ENCODE peak calls at places on chromosomes 13 and 19, in ten cellular contexts. L, W, K, I, U, E, R, H, N and M are unnamed samples.

GRCh38 chr19:8663920-8664670 is 33.7 kb downstream of the NFILZ start:
- DNase-seq in L (no peak), W (no peak), K (no peak), I (no peak), U (no peak), E (no peak), R (no peak), H (no peak), N (no peak), M (no peak)

GRCh38 chr19:55355213-55355821 is 798 bp upstream of the COX6B2 start:
- DNase-seq in L (no peak), W (peak; percentile 86), K (no peak), I (no peak), U (no peak), E (no peak), R (no peak), H (no peak), N (no peak), M (no peak)

GRCh38 chr13:106500450-106500849 is 35.0 kb downstream of the EFNB2 start:
- DNase-seq in L (no peak), W (no peak), K (no peak), I (no peak), U (no peak), E (no peak), R (peak; percentile 35), H (no peak), N (no peak), M (no peak)

GRCh38 chr19:29538651-29539050 is 12.9 kb downstream of the VSTM2B start:
- DNase-seq in L (no peak), W (no peak), K (no peak), I (no peak), U (no peak), E (no peak), R (no peak), H (no peak), N (no peak), M (no peak)

GRCh38 chr19:317710-318508 is 26.7 kb downstream of the MIER2 start:
- DNase-seq in L (no peak), W (no peak), K (no peak), I (no peak), U (no peak), E (no peak), R (no peak), H (no peak), N (no peak), M (no peak)

GRCh38 chr19:57088125-57088524 is 31.7 kb upstream of the USP29 start:
- DNase-seq in L (no peak), W (no peak), K (no peak), I (no peak), U (no peak), E (no peak), R (no peak), H (no peak), N (no peak), M (no peak)

GRCh38 chr13:74305876-74306275 is 171.7 kb upstream of the KLF12 start:
- DNase-seq in L (no peak), W (no peak), K (no peak), I (no peak), U (no peak), E (no peak), R (no peak), H (no peak), N (no peak), M (no peak)

GRCh38 chr13:99314640-99315176 is 7.5 kb upstream of the GPR183 start:
- DNase-seq in L (peak; percentile 45), W (no peak), K (peak; percentile 44), I (no peak), U (no peak), E (no peak), R (peak; percentile 39), H (no peak), N (no peak), M (no peak)

GRCh38 chr19:6999938-7000732 is 21.1 kb downstream of the MBD3L2B start:
- DNase-seq in L (no peak), W (no peak), K (no peak), I (no peak), U (no peak), E (no peak), R (no peak), H (no peak), N (no peak), M (no peak)

GRCh38 chr19:7007859-7008258 is 13.4 kb downstream of the MBD3L2B start:
- DNase-seq in L (no peak), W (no peak), K (no peak), I (no peak), U (no peak), E (no peak), R (no peak), H (no peak), N (no peak), M (no peak)

GRCh38 chr19:7006305-7006704 is 14.9 kb downstream of the MBD3L2B start:
- DNase-seq in L (no peak), W (no peak), K (no peak), I (no peak), U (no peak), E (no peak), R (no peak), H (no peak), N (no peak), M (no peak)

GRCh38 chr19:7000816-7001215 is 20.4 kb downstream of the MBD3L2B start:
- DNase-seq in L (no peak), W (no peak), K (no peak), I (no peak), U (no peak), E (no peak), R (no peak), H (no peak), N (no peak), M (no peak)

GRCh38 chr19:7004313-7004931 is 16.8 kb downstream of the MBD3L2B start:
- DNase-seq in L (peak; percentile 16), W (peak; percentile 8), K (no peak), I (no peak), U (no peak), E (peak; percentile 10), R (no peak), H (no peak), N (no peak), M (no peak)
- TF ChIP-seq CTCF in L (peak; percentile 53), W (no peak), K (no peak), I (no peak), U (peak; percentile 67), E (peak; percentile 83), R (no peak), H (no peak), N (peak; percentile 10), M (peak; percentile 61)

DNA sequence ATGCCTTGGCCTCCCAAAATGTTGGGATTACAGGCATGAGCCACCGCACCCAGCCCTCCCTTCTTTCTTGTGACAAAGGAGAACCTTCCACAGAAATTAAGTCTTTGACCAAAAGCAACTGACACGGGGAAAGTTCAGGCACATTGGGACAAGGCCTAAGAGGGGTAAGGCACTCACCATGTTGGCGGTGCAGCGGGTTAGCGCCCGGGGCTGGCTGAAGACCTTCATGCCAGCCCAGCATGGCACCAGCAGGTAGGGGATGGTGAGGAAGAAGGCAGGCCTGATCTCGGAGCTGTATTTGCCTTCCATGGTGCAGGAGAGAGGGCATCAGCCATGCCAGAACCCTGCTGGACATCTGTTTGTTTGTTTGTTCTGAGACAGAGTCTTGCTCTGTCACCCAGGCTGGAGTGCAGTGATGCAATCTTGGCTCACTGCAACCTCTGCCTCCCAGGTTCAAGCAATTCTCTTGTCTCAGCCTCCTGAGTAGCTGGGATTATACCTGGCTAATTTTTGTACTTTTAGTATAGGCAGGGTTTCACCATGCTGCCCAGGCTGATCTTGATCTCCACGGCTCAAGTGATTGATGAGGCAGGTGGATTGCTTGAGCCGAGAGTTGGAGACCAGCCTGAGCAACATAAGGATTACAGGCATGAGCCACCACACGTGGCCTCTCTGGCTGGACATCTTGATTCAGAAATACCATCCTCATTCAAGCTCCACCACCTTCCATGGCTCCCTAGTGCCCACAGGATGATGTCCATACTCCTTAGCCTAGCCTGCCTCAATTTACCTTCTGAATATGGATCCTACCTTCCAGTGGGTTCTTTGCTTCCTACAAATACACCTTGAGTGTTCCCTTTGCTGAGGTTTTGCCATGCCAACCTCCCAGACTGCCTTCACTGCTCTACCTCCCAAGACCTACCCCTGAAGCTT is 4.4 kb downstream of the TM6SF2 start:
- DNase-seq in L (no peak), W (no peak), K (no peak), I (no peak), U (no peak), E (no peak), R (no peak), H (no peak), N (no peak), M (no peak)
- TF ChIP-seq CTCF in L (no peak), W (no peak), K (no peak), I (no peak), U (no peak), E (no peak), R (no peak), H (no peak), N (no peak), M (no peak)

DNA sequence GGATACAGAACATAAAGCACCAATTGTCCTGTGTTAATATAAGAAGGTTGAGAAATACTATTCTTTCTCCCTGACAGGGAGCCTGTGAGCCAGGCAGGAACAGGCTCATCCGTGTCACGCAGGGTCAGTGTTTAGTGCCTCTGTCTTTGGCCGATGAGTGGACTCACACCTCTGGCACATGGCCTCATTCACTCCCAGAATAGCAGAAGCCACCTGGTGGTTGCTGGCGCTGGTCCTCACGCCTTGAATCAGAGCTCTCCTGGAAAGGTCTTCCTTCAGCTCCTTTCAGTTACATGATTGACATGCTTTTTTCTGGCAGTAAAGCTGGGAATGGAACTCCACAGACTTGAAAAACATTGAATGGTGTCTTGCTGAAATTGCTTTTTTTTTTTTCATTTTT is 28.1 kb upstream of the SIAH3 start:
- DNase-seq in L (no peak), W (no peak), K (no peak), I (peak; percentile 28), U (peak; percentile 50), E (no peak), R (no peak), H (no peak), N (no peak), M (no peak)
- TF ChIP-seq CTCF in L (no peak), W (peak; percentile 47), K (peak; percentile 13), I (peak; percentile 19), U (peak; percentile 34), E (peak; percentile 53), R (peak; percentile 15), H (no peak), N (no peak), M (no peak)

GRCh38 chr13:27352698-27353097 is 71.7 kb upstream of the GTF3A start:
- DNase-seq in L (no peak), W (no peak), K (no peak), I (no peak), U (no peak), E (no peak), R (no peak), H (no peak), N (no peak), M (no peak)

GRCh38 chr13:27353166-27353583 is 71.2 kb upstream of the GTF3A start:
- DNase-seq in L (no peak), W (no peak), K (peak; percentile 46), I (no peak), U (no peak), E (no peak), R (peak; percentile 37), H (no peak), N (no peak), M (no peak)

GRCh38 chr13:27355894-27356293 is 68.5 kb upstream of the GTF3A start:
- DNase-seq in L (no peak), W (no peak), K (no peak), I (no peak), U (no peak), E (no peak), R (no peak), H (no peak), N (no peak), M (no peak)

GRCh38 chr13:27353653-27354052 is 70.8 kb upstream of the GTF3A start:
- DNase-seq in L (no peak), W (no peak), K (no peak), I (no peak), U (no peak), E (no peak), R (no peak), H (no peak), N (no peak), M (no peak)

GRCh38 chr13:27354379-27354778 is 70.0 kb upstream of the GTF3A start:
- DNase-seq in L (peak; percentile 16), W (no peak), K (peak; percentile 51), I (no peak), U (no peak), E (no peak), R (peak; percentile 61), H (no peak), N (no peak), M (peak; percentile 44)
- TF ChIP-seq CTCF in L (peak; percentile 9), W (peak; percentile 15), K (peak; percentile 17), I (no peak), U (peak; percentile 12), E (no peak), R (no peak), H (no peak), N (no peak), M (peak; percentile 32)